ENCODE peak calls at places on chromosomes 16 and 17, in nine cellular contexts. D, R, P, F, E, S, N, U and G are unnamed samples.
A peak's percentile ranks its signal among the peaks of the same experiment; 100 is the strongest.

GRCh38 chr17:4332296-4332970 is 34.0 kb downstream of the UBE2G1 start:
- DNase-seq in D (peak; percentile 55), E (no peak), S (peak; percentile 52), U (peak; percentile 47), F (no peak), R (no peak), N (no peak), P (no peak), G (no peak)

GRCh38 chr16:57145964-57146647 is 39.7 kb downstream of the PSME3IP1 start:
- DNase-seq in S (no peak), P (no peak), D (no peak), N (no peak), U (no peak), E (no peak), F (no peak), R (no peak), G (no peak)

GRCh38 chr17:45150911-45151809 is 2.9 kb downstream of the HEXIM1 start:
- DNase-seq in U (peak; percentile 51), F (no peak), P (no peak), N (no peak), S (no peak), D (no peak), R (no peak), E (no peak), G (no peak)

GRCh38 chr16:84055366-84055765 is 12.8 kb upstream of the SLC38A8 start:
- DNase-seq in E (no peak), N (no peak), P (no peak), R (no peak), U (no peak), D (no peak), F (no peak), S (no peak), G (no peak)

GRCh38 chr17:310111-311010 is 42.2 kb downstream of the RPH3AL start:
- DNase-seq in E (no peak), S (no peak), N (no peak), R (no peak), P (no peak), D (no peak), U (no peak), F (no peak), G (no peak)

GRCh38 chr16:49775581-49775980 is 80.3 kb downstream of the ZNF423 start:
- DNase-seq in F (no peak), N (no peak), E (no peak), D (no peak), U (no peak), P (no peak), R (no peak), S (no peak), G (no peak)

GRCh38 chr16:82653550-82654511 is 27.1 kb downstream of the CDH13 start:
- DNase-seq in P (no peak), E (no peak), D (peak; percentile 92), S (peak; percentile 98), N (peak; percentile 92), F (peak; percentile 91), U (peak; percentile 91), R (no peak), G (no peak)

GRCh38 chr17:6660765-6661463 is 9.4 kb downstream of the C17orf100 start:
- DNase-seq in D (no peak), N (no peak), E (no peak), R (no peak), U (no peak), S (no peak), P (peak; percentile 61), F (peak; percentile 81), G (no peak)

GRCh38 chr17:17940451-17940911 is 31.7 kb downstream of the TOM1L2 start:
- DNase-seq in U (peak; percentile 56), N (peak; percentile 88), F (no peak), E (no peak), P (no peak), S (no peak), D (no peak), R (no peak), G (no peak)

GRCh38 chr17:78401246-78401645 is 22.8 kb downstream of the PGS1 start:
- DNase-seq in U (no peak), E (no peak), P (no peak), S (peak; percentile 36), R (no peak), N (peak; percentile 63), D (peak; percentile 79), F (no peak), G (no peak)

GRCh38 chr16:11909653-11910551 is 5.9 kb downstream of the GSPT1 start:
- DNase-seq in F (no peak), N (peak; percentile 78), S (no peak), U (peak; percentile 57), P (no peak), D (no peak), E (no peak), R (no peak), G (no peak)

GRCh38 chr17:39104657-39105056 is 46.8 kb downstream of the PLXDC1 start:
- DNase-seq in P (no peak), S (peak; percentile 15), U (no peak), R (no peak), E (no peak), N (no peak), F (no peak), D (no peak), G (no peak)

GRCh38 chr16:87207509-87207908 is 109.7 kb downstream of the C16orf95 start:
- DNase-seq in D (peak; percentile 26), P (no peak), U (peak; percentile 92), E (no peak), S (peak; percentile 79), R (no peak), F (no peak), N (peak; percentile 88), G (no peak)

GRCh38 chr17:1730345-1731193 is 6.1 kb downstream of the WDR81 start:
- DNase-seq in U (peak; percentile 93), R (no peak), E (no peak), P (no peak), N (peak; percentile 58), F (no peak), S (peak; percentile 94), D (peak; percentile 60), G (peak; percentile 96)

GRCh38 chr17:67244621-67245072 is 349 bp downstream of the HELZ start:
- DNase-seq in R (no peak), F (no peak), P (no peak), E (peak; percentile 32), U (no peak), N (no peak), D (no peak), S (no peak), G (peak; percentile 21)

GRCh38 chr17:13776027-13776551 is 174.4 kb upstream of the HS3ST3A1 start:
- DNase-seq in U (peak; percentile 48), P (no peak), R (no peak), S (no peak), E (no peak), D (peak; percentile 85), F (no peak), N (no peak), G (no peak)

GRCh38 chr17:17151541-17151940 is 54.6 kb downstream of the PLD6 start:
- DNase-seq in S (peak; percentile 83), U (peak; percentile 75), F (no peak), D (no peak), P (no peak), E (no peak), R (no peak), N (peak; percentile 41), G (no peak)

GRCh38 chr17:61196302-61196704 is 203.3 kb upstream of the TBX2 start:
- DNase-seq in U (no peak), D (no peak), R (no peak), P (no peak), N (no peak), E (peak; percentile 27), F (no peak), S (no peak), G (no peak)

GRCh38 chr17:50899005-50899460 is 32.9 kb upstream of the TOB1 start:
- DNase-seq in R (no peak), S (no peak), U (peak; percentile 19), N (no peak), E (no peak), D (no peak), F (no peak), P (no peak), G (no peak)

GRCh38 chr17:9022553-9023388 is 1.5 kb downstream of the NTN1 start:
- DNase-seq in D (no peak), R (peak; percentile 11), S (no peak), P (no peak), N (peak; percentile 21), E (no peak), U (peak; percentile 55), F (no peak), G (no peak)

GRCh38 chr16:12728471-12728870 is 75.2 kb downstream of the CPPED1 start:
- DNase-seq in N (no peak), P (no peak), R (no peak), F (no peak), E (no peak), D (no peak), S (no peak), U (no peak), G (no peak)